ENCODE peak calls at places on chromosome 9, in eight cellular contexts. U, S, E, P, I, N, J and A are unnamed samples.

GRCh38 chr9:2159521-2160417 is 144.6 kb downstream of the SMARCA2 start:
- DNase-seq in N (no peak), J (no peak), P (no peak), S (no peak), I (peak; percentile 2), U (no peak), E (peak; percentile 53), A (no peak)

GRCh38 chr9:105299190-105299854 is 54.9 kb downstream of the SLC44A1 start:
- DNase-seq in P (no peak), S (no peak), J (no peak), N (no peak), U (peak; percentile 71), I (peak; percentile 56), E (peak; percentile 98), A (peak; percentile 94)

GRCh38 chr9:37954581-37954981 is 50.7 kb upstream of the SLC25A51 start:
- DNase-seq in J (no peak), N (no peak), I (no peak), S (no peak), U (no peak), E (no peak), P (no peak), A (no peak)

GRCh38 chr9:117355542-117355941 is 59.3 kb downstream of the ASTN2 start:
- DNase-seq in J (peak; percentile 55), E (no peak), U (no peak), P (no peak), N (no peak), S (no peak), I (no peak), A (no peak)

GRCh38 chr9:94042516-94042915 is 41.7 kb upstream of the PTPDC1 start:
- DNase-seq in P (no peak), U (no peak), I (no peak), E (no peak), J (no peak), S (no peak), N (no peak), A (no peak)

GRCh38 chr9:89139450-89139849 is 39.2 kb downstream of the SHC3 start:
- DNase-seq in I (peak; percentile 26), E (peak; percentile 20), U (no peak), S (no peak), N (peak; percentile 4), J (no peak), P (no peak), A (no peak)

GRCh38 chr9:76817489-76817888 is 53.3 kb downstream of the PCA3 start:
- DNase-seq in S (no peak), I (no peak), P (no peak), U (no peak), J (no peak), N (no peak), E (peak; percentile 85), A (no peak)

GRCh38 chr9:112841261-112841660 is 49.4 kb downstream of the SLC46A2 start:
- DNase-seq in S (no peak), J (no peak), I (no peak), N (no peak), P (no peak), U (no peak), E (no peak), A (no peak)

GRCh38 chr9:107684224-107684623 is 194.7 kb upstream of the KLF4 start:
- DNase-seq in E (peak; percentile 22), N (no peak), U (no peak), S (no peak), P (no peak), I (peak; percentile 1), J (no peak), A (no peak)

GRCh38 chr9:38301376-38302106 is 91.0 kb upstream of the ALDH1B1 start:
- DNase-seq in E (no peak), N (no peak), S (no peak), J (no peak), U (no peak), I (no peak), P (no peak), A (no peak)

GRCh38 chr9:129404621-129405020 is 216.3 kb downstream of the C9orf50 start:
- DNase-seq in S (no peak), I (no peak), E (no peak), U (no peak), J (peak; percentile 14), P (no peak), N (no peak), A (no peak)

GRCh38 chr9:21056931-21057330 is 20.8 kb downstream of the IFNB1 start:
- DNase-seq in E (peak; percentile 72), N (no peak), S (no peak), U (no peak), P (no peak), J (no peak), I (no peak), A (peak; percentile 14)

GRCh38 chr9:78986446-78986845 is 585.3 kb upstream of the TLE4 start:
- DNase-seq in E (no peak), S (no peak), I (no peak), P (no peak), U (no peak), J (no peak), N (no peak), A (no peak)

DNA sequence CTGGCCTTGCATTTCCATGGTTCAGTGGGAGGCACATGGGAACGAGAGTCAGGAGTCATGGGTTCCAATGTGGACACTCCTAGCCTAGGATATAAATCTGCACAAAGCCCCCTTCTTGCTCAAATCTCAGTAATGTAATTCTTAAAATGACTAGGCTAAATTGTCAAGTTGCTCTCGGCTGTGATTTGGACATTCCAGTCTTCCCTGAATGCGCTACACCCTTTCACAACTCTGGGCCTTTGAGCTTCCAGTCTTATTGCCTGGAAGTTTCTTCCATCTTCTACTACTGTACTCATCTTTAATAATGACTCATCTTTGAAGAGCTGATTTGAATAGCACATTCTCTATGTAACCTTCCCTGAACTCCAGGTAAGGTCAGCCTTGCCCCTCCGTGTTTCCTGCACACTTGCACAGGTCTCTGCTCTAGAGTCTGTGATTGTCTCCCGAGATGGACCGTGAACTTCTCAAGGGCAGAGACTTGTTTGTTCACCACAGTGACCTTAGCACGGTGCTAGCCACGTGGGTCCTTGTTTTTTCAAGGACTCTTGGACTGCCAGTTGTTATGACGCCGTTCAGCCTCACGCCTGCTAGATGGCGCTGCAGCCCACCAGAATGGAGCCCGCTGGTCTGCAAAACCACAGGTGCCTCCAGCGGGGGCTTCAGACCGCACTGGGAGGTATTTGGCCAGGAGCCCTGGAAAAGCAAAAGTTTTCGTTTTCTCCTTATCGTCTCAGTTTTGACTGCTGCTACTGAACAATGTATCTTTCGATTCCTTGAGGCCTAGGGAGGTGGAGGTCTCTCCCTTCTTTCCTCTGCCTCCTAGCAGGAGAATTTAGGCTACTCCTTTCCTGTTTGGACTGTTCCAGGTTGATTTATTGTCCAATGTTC is 44.3 kb downstream of the SEC61B start:
- DNase-seq in N (peak; percentile 79), I (peak; percentile 57), P (peak; percentile 73), U (peak; percentile 72), J (peak; percentile 74), E (peak; percentile 68), S (peak; percentile 69), A (peak; percentile 14)
- H3K4me3 ChIP-seq in N (no peak overlapping the region), I (no peak overlapping the region), P (no peak overlapping the region), U (no peak overlapping the region), J (no peak overlapping the region), E (no peak overlapping the region), S (no peak overlapping the region), A (no peak overlapping the region)

GRCh38 chr9:133437753-133438531 is 15.8 kb downstream of the ADAMTS13 start:
- DNase-seq in U (no peak), I (no peak), S (no peak), P (no peak), J (no peak), E (no peak), N (no peak), A (no peak)
- TF ChIP-seq CTCF in U (no peak), I (no peak), S (no peak), P (no peak), J (no peak), E (no peak), N (peak; percentile 25), A (peak; percentile 12)

DNA sequence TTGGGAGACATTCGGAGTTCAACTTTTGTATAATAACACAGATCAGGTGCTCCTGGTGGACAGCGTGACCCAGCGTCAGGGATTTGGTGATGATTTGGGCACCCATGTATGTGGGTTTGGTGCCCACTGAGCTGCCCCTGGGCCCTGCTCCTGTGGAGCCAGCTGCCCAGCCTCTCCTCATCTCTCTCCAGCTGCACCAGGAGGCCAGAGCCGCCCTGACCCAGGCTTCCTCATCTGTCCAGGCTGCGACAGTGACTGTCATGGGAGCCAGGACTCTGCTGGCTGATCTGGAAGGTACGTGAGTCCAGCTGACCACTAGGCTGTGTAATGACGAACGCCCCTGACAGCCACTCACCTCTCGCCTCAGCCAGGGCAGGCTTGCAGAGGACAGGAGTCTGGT is 14.5 kb upstream of the AIF1L start:
- DNase-seq in E (no peak), N (no peak), J (no peak), S (no peak), P (no peak), U (no peak), I (no peak), A (no peak)
- H3K36me3 ChIP-seq in E (no peaks in the 10 kb centered on the region), N (no peaks in the 10 kb centered on the region), J (no peaks in the 10 kb centered on the region), S (no peaks in the 10 kb centered on the region), P (no peaks in the 10 kb centered on the region), U (no peaks in the 10 kb centered on the region), I (no peaks in the 10 kb centered on the region), A (no peaks in the 10 kb centered on the region)

DNA sequence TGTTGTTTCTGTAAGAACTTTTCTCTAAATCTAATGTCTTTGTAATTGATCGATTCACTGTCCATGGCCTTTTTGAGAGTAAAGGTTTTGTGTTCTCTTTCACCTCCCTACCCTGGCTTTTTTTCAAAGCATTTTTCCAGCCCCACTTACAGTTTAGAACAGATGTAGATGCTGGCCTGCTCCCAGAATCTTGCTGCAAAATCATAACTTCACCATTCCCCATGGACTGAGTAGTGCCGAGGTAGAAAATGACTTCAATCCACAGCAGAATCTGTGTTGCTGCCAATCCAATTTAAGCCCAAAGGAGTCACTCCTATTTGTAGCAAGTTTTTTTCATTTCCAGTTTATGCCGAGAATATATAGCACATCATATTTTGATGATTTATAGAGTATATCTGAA is 46.5 kb upstream of the CEMIP2 start:
- DNase-seq in N (no peak), E (no peak), U (peak; percentile 65), P (no peak), S (no peak), J (no peak), I (no peak), A (no peak)
- H3K4me3 ChIP-seq in N (no peak overlapping the region), E (no peak overlapping the region), U (no peak overlapping the region), P (no peak overlapping the region), S (no peak overlapping the region), J (no peak overlapping the region), I (no peak overlapping the region), A (no peak overlapping the region)

DNA sequence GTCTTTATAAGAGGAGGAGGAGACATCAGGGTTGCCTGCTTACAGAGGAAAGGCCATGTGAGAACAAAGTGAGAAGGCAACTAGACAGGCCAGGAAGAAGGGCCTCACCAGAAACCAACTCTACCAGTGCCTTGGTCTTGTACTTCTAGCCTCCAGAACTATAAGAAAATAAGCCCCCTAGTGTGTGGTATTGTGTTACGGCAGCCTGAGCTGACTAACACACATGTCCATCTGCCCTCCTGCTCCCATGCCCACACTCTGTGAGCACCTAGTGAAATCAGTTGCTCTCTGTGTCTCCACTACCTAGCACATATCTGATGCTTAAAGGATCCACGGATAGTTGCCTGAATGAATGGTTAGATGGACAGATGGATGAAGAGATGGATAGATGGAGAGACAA is 6.9 kb downstream of the AK3 start:
- DNase-seq in N (no peak), P (no peak), E (no peak), S (no peak), U (no peak), J (no peak), I (no peak), A (no peak)
- TF ChIP-seq CTCF in N (no peak), P (no peak), E (no peak), S (peak; percentile 27), U (no peak), J (no peak), I (no peak), A (no peak)